ENCODE peak calls at places on chromosomes 4 and X, in seven cellular contexts. One of them, this sample, is unnamed.

GRCh38 chr4:93776386-93777080 is 52.0 kb upstream of the ATOH1 start:
- DNase-seq in HuH-7.5: no peak
- DNase-seq in GM20000: no peak
- DNase-seq in NCI-H1417 treated with DMSO at 0.1 percent for 48 hours: no peak
- DNase-seq in tibial nerve: no peak
- DNase-seq in NCI-H1092 treated with DMSO at 0.1 percent for 48 hours: no peak
- DNase-seq in astrocyte of the hippocampus: peak; percentile 62
- DNase-seq in this sample: no peak

GRCh38 chrX:103678199-103678993 is 8.1 kb downstream of the MORF4L2 start:
- DNase-seq in HuH-7.5: no peak
- DNase-seq in GM20000: no peak
- DNase-seq in NCI-H1417 treated with DMSO at 0.1 percent for 48 hours: no peak
- DNase-seq in tibial nerve: no peak
- DNase-seq in NCI-H1092 treated with DMSO at 0.1 percent for 48 hours: no peak
- DNase-seq in astrocyte of the hippocampus: peak; percentile 47
- DNase-seq in this sample: no peak

GRCh38 chrX:67693928-67694327 is 150.1 kb downstream of the AR start:
- DNase-seq in HuH-7.5: no peak
- DNase-seq in GM20000: no peak
- DNase-seq in NCI-H1417 treated with DMSO at 0.1 percent for 48 hours: no peak
- DNase-seq in tibial nerve: no peak
- DNase-seq in NCI-H1092 treated with DMSO at 0.1 percent for 48 hours: no peak
- DNase-seq in astrocyte of the hippocampus: no peak
- DNase-seq in this sample: no peak

GRCh38 chr4:153488719-153489384 is 22.7 kb downstream of the TMEM131L start:
- DNase-seq in HuH-7.5: no peak
- DNase-seq in GM20000: peak; percentile 41
- DNase-seq in NCI-H1417 treated with DMSO at 0.1 percent for 48 hours: no peak
- DNase-seq in tibial nerve: no peak
- DNase-seq in NCI-H1092 treated with DMSO at 0.1 percent for 48 hours: peak; percentile 47
- DNase-seq in astrocyte of the hippocampus: no peak
- DNase-seq in this sample: no peak

GRCh38 chr4:5870220-5870619 is 22.7 kb downstream of the CRMP1 start:
- DNase-seq in HuH-7.5: no peak
- DNase-seq in GM20000: no peak
- DNase-seq in NCI-H1417 treated with DMSO at 0.1 percent for 48 hours: no peak
- DNase-seq in tibial nerve: no peak
- DNase-seq in NCI-H1092 treated with DMSO at 0.1 percent for 48 hours: no peak
- DNase-seq in astrocyte of the hippocampus: no peak
- DNase-seq in this sample: no peak

GRCh38 chr4:42331914-42332368 is 65.3 kb upstream of the SHISA3 start:
- DNase-seq in HuH-7.5: no peak
- DNase-seq in GM20000: peak; percentile 28
- DNase-seq in NCI-H1417 treated with DMSO at 0.1 percent for 48 hours: no peak
- DNase-seq in tibial nerve: peak; percentile 68
- DNase-seq in NCI-H1092 treated with DMSO at 0.1 percent for 48 hours: no peak
- DNase-seq in astrocyte of the hippocampus: no peak
- DNase-seq in this sample: no peak

GRCh38 chr4:7436256-7436655 is 1.5 kb upstream of the PSAPL1 start:
- DNase-seq in HuH-7.5: no peak
- DNase-seq in GM20000: no peak
- DNase-seq in NCI-H1417 treated with DMSO at 0.1 percent for 48 hours: no peak
- DNase-seq in tibial nerve: no peak
- DNase-seq in NCI-H1092 treated with DMSO at 0.1 percent for 48 hours: no peak
- DNase-seq in astrocyte of the hippocampus: no peak
- DNase-seq in this sample: no peak

GRCh38 chr4:6198278-6198677 is 2.1 kb downstream of the JAKMIP1 start:
- DNase-seq in HuH-7.5: no peak
- DNase-seq in GM20000: no peak
- DNase-seq in NCI-H1417 treated with DMSO at 0.1 percent for 48 hours: no peak
- DNase-seq in tibial nerve: no peak
- DNase-seq in NCI-H1092 treated with DMSO at 0.1 percent for 48 hours: no peak
- DNase-seq in astrocyte of the hippocampus: no peak
- DNase-seq in this sample: no peak

GRCh38 chr4:3227878-3228675 is 20.9 kb upstream of the MSANTD1 start:
- DNase-seq in HuH-7.5: no peak
- DNase-seq in GM20000: no peak
- DNase-seq in NCI-H1417 treated with DMSO at 0.1 percent for 48 hours: no peak
- DNase-seq in tibial nerve: no peak
- DNase-seq in NCI-H1092 treated with DMSO at 0.1 percent for 48 hours: peak; percentile 42
- DNase-seq in astrocyte of the hippocampus: no peak
- DNase-seq in this sample: no peak

GRCh38 chrX:4547218-4547836 is 833.9 kb upstream of the PRKX start:
- DNase-seq in HuH-7.5: no peak
- DNase-seq in GM20000: peak; percentile 13
- DNase-seq in NCI-H1417 treated with DMSO at 0.1 percent for 48 hours: no peak
- DNase-seq in tibial nerve: peak; percentile 26
- DNase-seq in NCI-H1092 treated with DMSO at 0.1 percent for 48 hours: peak; percentile 37
- DNase-seq in astrocyte of the hippocampus: peak; percentile 69
- DNase-seq in this sample: peak; percentile 42

GRCh38 chr4:7210818-7211217 is 18.5 kb downstream of the SORCS2 start:
- DNase-seq in HuH-7.5: no peak
- DNase-seq in GM20000: no peak
- DNase-seq in NCI-H1417 treated with DMSO at 0.1 percent for 48 hours: no peak
- DNase-seq in tibial nerve: no peak
- DNase-seq in NCI-H1092 treated with DMSO at 0.1 percent for 48 hours: no peak
- DNase-seq in astrocyte of the hippocampus: peak; percentile 76
- DNase-seq in this sample: no peak

GRCh38 chr4:56505269-56506109 is at the start of gene ARL9:
- DNase-seq in HuH-7.5: no peak
- DNase-seq in GM20000: peak; percentile 52
- DNase-seq in NCI-H1417 treated with DMSO at 0.1 percent for 48 hours: no peak
- DNase-seq in tibial nerve: peak; percentile 11
- DNase-seq in NCI-H1092 treated with DMSO at 0.1 percent for 48 hours: peak; percentile 41
- DNase-seq in astrocyte of the hippocampus: peak; percentile 78
- DNase-seq in this sample: no peak

GRCh38 chr4:138757432-138757831 is 258.1 kb upstream of the NOCT start:
- DNase-seq in HuH-7.5: no peak
- DNase-seq in GM20000: no peak
- DNase-seq in NCI-H1417 treated with DMSO at 0.1 percent for 48 hours: no peak
- DNase-seq in tibial nerve: no peak
- DNase-seq in NCI-H1092 treated with DMSO at 0.1 percent for 48 hours: no peak
- DNase-seq in astrocyte of the hippocampus: no peak
- DNase-seq in this sample: no peak

GRCh38 chr4:103449285-103449684 is 251.1 kb upstream of the CENPE start:
- DNase-seq in HuH-7.5: no peak
- DNase-seq in GM20000: no peak
- DNase-seq in NCI-H1417 treated with DMSO at 0.1 percent for 48 hours: no peak
- DNase-seq in tibial nerve: no peak
- DNase-seq in NCI-H1092 treated with DMSO at 0.1 percent for 48 hours: no peak
- DNase-seq in astrocyte of the hippocampus: no peak
- DNase-seq in this sample: no peak

GRCh38 chr4:149223659-149224058 is 592.0 kb downstream of the IQCM start:
- DNase-seq in HuH-7.5: no peak
- DNase-seq in GM20000: no peak
- DNase-seq in NCI-H1417 treated with DMSO at 0.1 percent for 48 hours: no peak
- DNase-seq in tibial nerve: no peak
- DNase-seq in NCI-H1092 treated with DMSO at 0.1 percent for 48 hours: no peak
- DNase-seq in astrocyte of the hippocampus: no peak
- DNase-seq in this sample: no peak

GRCh38 chr4:161653697-161654096 is 510.1 kb downstream of the FSTL5 start:
- DNase-seq in HuH-7.5: no peak
- DNase-seq in GM20000: no peak
- DNase-seq in NCI-H1417 treated with DMSO at 0.1 percent for 48 hours: no peak
- DNase-seq in tibial nerve: no peak
- DNase-seq in NCI-H1092 treated with DMSO at 0.1 percent for 48 hours: no peak
- DNase-seq in astrocyte of the hippocampus: no peak
- DNase-seq in this sample: no peak

This sample was measured in K562.